ENCODE peak calls at places on chromosome 7, in six cellular contexts. One of them, this sample, is unnamed. For H3K4me1, the result is how much of the 10 kb centered on the place peaks cover.

GRCh38 chr7:138658889-138659288 is 42.3 kb downstream of the SVOPL start:
- DNase-seq in esophagus squamous epithelium: no peak
- DNase-seq in spleen: no peak
- DNase-seq in prostate gland: no peak
- DNase-seq in body of pancreas: no peak
- DNase-seq in heart left ventricle: no peak
- DNase-seq in this sample: no peak

GRCh38 chr7:12423995-12424745 is 20.5 kb upstream of the VWDE start:
- DNase-seq in esophagus squamous epithelium: no peak
- DNase-seq in spleen: no peak
- DNase-seq in prostate gland: no peak
- DNase-seq in body of pancreas: no peak
- DNase-seq in heart left ventricle: no peak
- DNase-seq in this sample: no peak

GRCh38 chr7:118186491-118186890 is 2.5 kb downstream of the LSM8 start:
- DNase-seq in esophagus squamous epithelium: no peak
- DNase-seq in spleen: no peak
- DNase-seq in prostate gland: no peak
- DNase-seq in body of pancreas: no peak
- DNase-seq in heart left ventricle: no peak
- DNase-seq in this sample: no peak

GRCh38 chr7:108603922-108604684 is 34.4 kb downstream of the DNAJB9 start:
- DNase-seq in esophagus squamous epithelium: no peak
- DNase-seq in spleen: no peak
- DNase-seq in prostate gland: no peak
- DNase-seq in body of pancreas: no peak
- DNase-seq in heart left ventricle: no peak
- DNase-seq in this sample: no peak

GRCh38 chr7:156022483-156023459 is 210.5 kb upstream of the SHH start:
- DNase-seq in esophagus squamous epithelium: no peak
- DNase-seq in spleen: no peak
- DNase-seq in prostate gland: no peak
- DNase-seq in body of pancreas: no peak
- DNase-seq in heart left ventricle: no peak
- DNase-seq in this sample: no peak

GRCh38 chr7:75888464-75889222 is 9.8 kb downstream of the RHBDD2 start:
- DNase-seq in esophagus squamous epithelium: no peak
- DNase-seq in spleen: no peak
- DNase-seq in prostate gland: peak
- DNase-seq in body of pancreas: no peak
- DNase-seq in heart left ventricle: peak
- DNase-seq in this sample: no peak

GRCh38 chr7:116588225-116588624 is 63.4 kb downstream of the CAV1 start:
- DNase-seq in esophagus squamous epithelium: no peak
- DNase-seq in spleen: peak
- DNase-seq in prostate gland: no peak
- DNase-seq in body of pancreas: no peak
- DNase-seq in heart left ventricle: no peak
- DNase-seq in this sample: no peak

GRCh38 chr7:31775511-31775910 is 88.5 kb downstream of the PPP1R17 start:
- DNase-seq in esophagus squamous epithelium: no peak
- DNase-seq in spleen: no peak
- DNase-seq in prostate gland: no peak
- DNase-seq in body of pancreas: peak
- DNase-seq in heart left ventricle: no peak
- DNase-seq in this sample: no peak

GRCh38 chr7:66697451-66698438 is 42.8 kb upstream of the RABGEF1 start:
- DNase-seq in esophagus squamous epithelium: no peak
- DNase-seq in spleen: no peak
- DNase-seq in prostate gland: no peak
- DNase-seq in body of pancreas: no peak
- DNase-seq in heart left ventricle: no peak
- DNase-seq in this sample: no peak
- TF ChIP-seq POLR2A in esophagus squamous epithelium: no peak
- TF ChIP-seq POLR2A in spleen: no peak
- TF ChIP-seq POLR2A in prostate gland: no peak
- TF ChIP-seq POLR2A in body of pancreas: no peak
- TF ChIP-seq POLR2A in heart left ventricle: no peak
- TF ChIP-seq POLR2A in this sample: no peak

DNA sequence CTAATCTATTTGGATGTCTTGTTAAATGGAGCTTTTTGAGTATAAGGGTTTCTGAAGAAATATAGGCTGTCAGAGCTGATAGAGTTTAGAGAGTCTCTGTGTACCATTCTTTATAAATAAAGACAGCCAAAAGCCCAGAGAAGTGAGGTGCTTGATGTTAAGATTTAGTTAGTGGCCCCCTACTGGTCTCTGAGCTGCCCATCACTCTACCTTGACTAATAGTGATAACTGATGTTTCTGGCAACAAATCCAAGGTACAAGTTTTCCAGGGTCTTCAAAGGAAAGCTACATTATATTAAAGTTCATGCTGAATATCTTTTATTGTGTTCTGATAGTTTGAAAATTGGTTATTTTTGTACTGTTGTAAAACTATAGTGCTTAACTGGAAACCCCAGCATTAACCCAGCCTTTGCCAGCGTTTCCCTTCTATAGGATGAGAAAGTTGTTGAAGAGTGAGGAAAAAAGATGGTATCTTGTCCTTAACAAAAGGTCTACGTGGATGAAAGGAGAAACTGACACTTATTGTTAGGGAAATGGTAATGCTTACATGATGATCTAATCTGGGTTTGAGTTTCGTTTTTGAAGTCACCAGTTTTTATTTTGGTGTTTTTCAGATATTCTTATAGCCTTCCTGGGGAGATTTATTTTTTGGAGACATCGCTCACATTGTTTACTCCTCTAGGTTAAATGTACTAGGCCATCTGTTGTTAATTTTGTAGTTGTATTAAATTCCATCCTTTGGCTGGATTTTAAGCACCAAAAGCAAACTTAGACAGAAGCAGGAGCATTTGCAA is 79.0 kb downstream of the AUTS2 start:
- DNase-seq in esophagus squamous epithelium: no peak
- DNase-seq in spleen: no peak
- DNase-seq in prostate gland: no peak
- DNase-seq in body of pancreas: no peak
- DNase-seq in heart left ventricle: no peak
- DNase-seq in this sample: no peak
- TF ChIP-seq CTCF in esophagus squamous epithelium: no peak
- TF ChIP-seq CTCF in spleen: no peak
- TF ChIP-seq CTCF in prostate gland: no peak
- TF ChIP-seq CTCF in body of pancreas: no peak
- TF ChIP-seq CTCF in heart left ventricle: no peak
- TF ChIP-seq CTCF in this sample: no peak

GRCh38 chr7:17239046-17239445 is 59.4 kb upstream of the AHR start:
- DNase-seq in esophagus squamous epithelium: no peak
- DNase-seq in spleen: no peak
- DNase-seq in prostate gland: no peak
- DNase-seq in body of pancreas: no peak
- DNase-seq in heart left ventricle: no peak
- DNase-seq in this sample: no peak

GRCh38 chr7:17236603-17237002 is 61.8 kb upstream of the AHR start:
- DNase-seq in esophagus squamous epithelium: no peak
- DNase-seq in spleen: no peak
- DNase-seq in prostate gland: no peak
- DNase-seq in body of pancreas: no peak
- DNase-seq in heart left ventricle: no peak
- DNase-seq in this sample: no peak

GRCh38 chr7:17233643-17234397 is 64.6 kb upstream of the AHR start:
- DNase-seq in esophagus squamous epithelium: no peak
- DNase-seq in spleen: no peak
- DNase-seq in prostate gland: no peak
- DNase-seq in body of pancreas: no peak
- DNase-seq in heart left ventricle: no peak
- DNase-seq in this sample: no peak

GRCh38 chr7:17234398-17235021 is 63.9 kb upstream of the AHR start:
- DNase-seq in esophagus squamous epithelium: no peak
- DNase-seq in spleen: no peak
- DNase-seq in prostate gland: no peak
- DNase-seq in body of pancreas: peak
- DNase-seq in heart left ventricle: no peak
- DNase-seq in this sample: no peak

DNA sequence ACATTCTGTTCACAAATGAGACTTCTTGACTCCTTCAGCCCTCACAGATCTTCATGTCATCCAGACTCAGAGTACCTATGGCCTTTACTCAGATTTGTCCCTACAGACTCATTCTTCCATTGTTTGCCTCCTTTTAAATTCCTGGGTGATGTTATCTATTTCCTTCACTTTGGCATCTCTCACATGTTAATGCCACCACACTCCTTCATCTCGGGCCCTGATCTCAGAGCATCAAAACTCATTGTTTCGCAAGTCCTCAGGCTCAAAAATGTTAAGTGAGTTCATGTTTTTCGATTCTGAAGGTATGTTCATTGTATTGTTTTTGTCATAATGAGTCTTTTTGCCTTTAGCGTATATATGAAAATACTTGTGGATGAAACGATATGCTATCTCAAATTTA is 62.3 kb upstream of the AHR start:
- DNase-seq in esophagus squamous epithelium: no peak
- DNase-seq in spleen: no peak
- DNase-seq in prostate gland: no peak
- DNase-seq in body of pancreas: no peak
- DNase-seq in heart left ventricle: no peak
- DNase-seq in this sample: no peak
- H3K4me1 ChIP-seq in esophagus squamous epithelium: under half
- H3K4me1 ChIP-seq in spleen: under half
- H3K4me1 ChIP-seq in prostate gland: under half
- H3K4me1 ChIP-seq in body of pancreas: under half
- H3K4me1 ChIP-seq in heart left ventricle: under half
- H3K4me1 ChIP-seq in this sample: under half

GRCh38 chr7:133255461-133255860 is 2.6 kb downstream of the EXOC4 start:
- DNase-seq in esophagus squamous epithelium: no peak
- DNase-seq in spleen: no peak
- DNase-seq in prostate gland: no peak
- DNase-seq in body of pancreas: no peak
- DNase-seq in heart left ventricle: no peak
- DNase-seq in this sample: no peak

GRCh38 chr7:133248901-133249300 is 4.0 kb upstream of the EXOC4 start:
- DNase-seq in esophagus squamous epithelium: no peak
- DNase-seq in spleen: no peak
- DNase-seq in prostate gland: no peak
- DNase-seq in body of pancreas: no peak
- DNase-seq in heart left ventricle: no peak
- DNase-seq in this sample: no peak

GRCh38 chr7:133252506-133252857 is 396 bp upstream of the EXOC4 start:
- DNase-seq in esophagus squamous epithelium: no peak
- DNase-seq in spleen: no peak
- DNase-seq in prostate gland: no peak
- DNase-seq in body of pancreas: no peak
- DNase-seq in heart left ventricle: no peak
- DNase-seq in this sample: no peak

GRCh38 chr7:133253522-133253882 is 624 bp downstream of the EXOC4 start:
- DNase-seq in esophagus squamous epithelium: no peak
- DNase-seq in spleen: no peak
- DNase-seq in prostate gland: peak
- DNase-seq in body of pancreas: peak
- DNase-seq in heart left ventricle: no peak
- DNase-seq in this sample: peak

DNA sequence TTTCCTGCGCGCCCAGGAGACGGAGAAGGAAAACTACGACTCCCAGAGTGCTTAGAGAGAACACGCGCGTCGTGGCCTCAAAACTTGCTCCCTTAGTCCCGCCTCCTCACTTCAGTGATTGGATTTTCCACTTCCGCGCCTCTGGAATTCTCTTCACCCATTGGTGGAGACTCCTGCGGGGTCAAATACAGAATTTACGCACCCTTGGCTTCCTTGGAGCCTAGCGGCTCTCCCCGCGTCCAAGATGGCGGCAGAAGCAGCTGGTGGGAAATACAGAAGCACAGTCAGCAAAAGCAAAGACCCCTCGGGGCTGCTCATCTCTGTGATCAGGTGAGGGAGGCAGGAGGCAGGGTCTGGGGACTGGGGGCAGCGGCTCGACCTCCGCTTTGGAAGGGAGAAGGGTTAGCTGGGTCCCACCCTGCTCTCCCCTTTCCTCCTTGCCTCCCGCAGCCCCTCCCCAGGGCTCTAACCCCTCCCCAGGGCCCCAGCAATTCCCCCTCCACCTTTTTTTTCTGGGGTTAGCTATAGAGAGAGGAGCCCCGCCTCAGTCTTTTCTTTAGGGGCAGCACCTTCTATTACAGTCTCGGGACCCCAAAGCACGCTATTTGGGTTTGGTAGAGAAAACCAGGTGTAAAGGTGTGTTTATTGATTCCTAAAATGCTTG is at the start of gene EXOC4:
- DNase-seq in esophagus squamous epithelium: peak
- DNase-seq in spleen: peak
- DNase-seq in prostate gland: peak
- DNase-seq in body of pancreas: peak
- DNase-seq in heart left ventricle: peak
- DNase-seq in this sample: peak
- TF ChIP-seq POLR2A in esophagus squamous epithelium: peak
- TF ChIP-seq POLR2A in spleen: no peak
- TF ChIP-seq POLR2A in prostate gland: peak
- TF ChIP-seq POLR2A in body of pancreas: peak
- TF ChIP-seq POLR2A in heart left ventricle: peak
- TF ChIP-seq POLR2A in this sample: no peak

GRCh38 chr7:110685899-110686298 is 405.0 kb upstream of the LRRN3 start:
- DNase-seq in esophagus squamous epithelium: no peak
- DNase-seq in spleen: no peak
- DNase-seq in prostate gland: no peak
- DNase-seq in body of pancreas: no peak
- DNase-seq in heart left ventricle: no peak
- DNase-seq in this sample: no peak
- TF ChIP-seq CTCF in esophagus squamous epithelium: no peak
- TF ChIP-seq CTCF in spleen: no peak
- TF ChIP-seq CTCF in prostate gland: no peak
- TF ChIP-seq CTCF in body of pancreas: no peak
- TF ChIP-seq CTCF in heart left ventricle: no peak
- TF ChIP-seq CTCF in this sample: no peak

GRCh38 chr7:30659312-30659711 is 22.9 kb downstream of the CRHR2 start:
- DNase-seq in esophagus squamous epithelium: no peak
- DNase-seq in spleen: no peak
- DNase-seq in prostate gland: no peak
- DNase-seq in body of pancreas: peak
- DNase-seq in heart left ventricle: no peak
- DNase-seq in this sample: no peak

GRCh38 chr7:30660331-30661255 is 21.7 kb downstream of the CRHR2 start:
- DNase-seq in esophagus squamous epithelium: no peak
- DNase-seq in spleen: peak
- DNase-seq in prostate gland: no peak
- DNase-seq in body of pancreas: peak
- DNase-seq in heart left ventricle: no peak
- DNase-seq in this sample: no peak

GRCh38 chr7:30656611-30657010 is 25.6 kb downstream of the CRHR2 start:
- DNase-seq in esophagus squamous epithelium: no peak
- DNase-seq in spleen: peak
- DNase-seq in prostate gland: no peak
- DNase-seq in body of pancreas: no peak
- DNase-seq in heart left ventricle: no peak
- DNase-seq in this sample: no peak

GRCh38 chr7:30657131-30657530 is 25.1 kb downstream of the CRHR2 start:
- DNase-seq in esophagus squamous epithelium: no peak
- DNase-seq in spleen: peak
- DNase-seq in prostate gland: no peak
- DNase-seq in body of pancreas: no peak
- DNase-seq in heart left ventricle: no peak
- DNase-seq in this sample: no peak

GRCh38 chr7:30658471-30659074 is 23.7 kb downstream of the CRHR2 start:
- DNase-seq in esophagus squamous epithelium: no peak
- DNase-seq in spleen: peak
- DNase-seq in prostate gland: no peak
- DNase-seq in body of pancreas: no peak
- DNase-seq in heart left ventricle: no peak
- DNase-seq in this sample: no peak
- H3K4me1 ChIP-seq in esophagus squamous epithelium: under half
- H3K4me1 ChIP-seq in spleen: under half
- H3K4me1 ChIP-seq in prostate gland: under half
- H3K4me1 ChIP-seq in body of pancreas: under half
- H3K4me1 ChIP-seq in heart left ventricle: under half
- H3K4me1 ChIP-seq in this sample: under half

GRCh38 chr7:135938086-135938485 is 39.1 kb downstream of the MTPN start:
- DNase-seq in esophagus squamous epithelium: no peak
- DNase-seq in spleen: no peak
- DNase-seq in prostate gland: no peak
- DNase-seq in body of pancreas: no peak
- DNase-seq in heart left ventricle: no peak
- DNase-seq in this sample: no peak
- TF ChIP-seq POLR2A in esophagus squamous epithelium: no peak
- TF ChIP-seq POLR2A in spleen: no peak
- TF ChIP-seq POLR2A in prostate gland: no peak
- TF ChIP-seq POLR2A in body of pancreas: no peak
- TF ChIP-seq POLR2A in heart left ventricle: no peak
- TF ChIP-seq POLR2A in this sample: no peak